ENCODE peak calls at places on chromosomes 13 and 19, in six cellular contexts. E is transverse colon, B is cardiac muscle cell, X is left ventricle myocardium inferior, P is colonic mucosa, J is tibial nerve. Q is an unnamed sample.

GRCh38 chr19:54480048-54480447 is 7.0 kb upstream of the CDC42EP5 start:
- DNase-seq in J (no peak), P (no peak), X (no peak), E (no peak), B (no peak), Q (no peak)

GRCh38 chr13:110973007-110973700 is 58.3 kb upstream of the ANKRD10 start:
- DNase-seq in X (no peak), E (no peak), B (no peak), J (no peak), P (no peak), Q (no peak)

GRCh38 chr19:45115809-45116615 is 23.0 kb downstream of the PPP1R37 start:
- DNase-seq in B (no peak), X (no peak), J (no peak), P (no peak), E (no peak), Q (no peak)

GRCh38 chr19:17751103-17751911 is at the start of gene FCHO1:
- DNase-seq in P (peak; percentile 58), J (no peak), E (peak; percentile 80), B (no peak), X (peak; percentile 33), Q (no peak)

GRCh38 chr13:50365683-50366391 is 350.6 kb downstream of the KCNRG start:
- DNase-seq in J (no peak), P (no peak), X (no peak), E (peak; percentile 23), B (no peak), Q (no peak)

GRCh38 chr19:52991484-52991883 is 22.2 kb upstream of the ERVV-1 start:
- DNase-seq in X (no peak), J (no peak), B (no peak), E (no peak), P (no peak), Q (no peak)

GRCh38 chr13:64930636-64931035 is 2299.5 kb downstream of the PCDH9 start:
- DNase-seq in X (no peak), P (no peak), E (no peak), J (no peak), B (no peak), Q (no peak)

GRCh38 chr13:44713793-44714469 is 137.8 kb upstream of the TSC22D1 start:
- DNase-seq in X (no peak), E (no peak), P (no peak), B (no peak), J (no peak), Q (peak; percentile 85)

GRCh38 chr19:50377051-50377441 is 789 bp downstream of the NR1H2 start:
- DNase-seq in E (peak; percentile 55), B (peak; percentile 21), X (no peak), J (no peak), P (peak; percentile 65), Q (no peak)

GRCh38 chr19:19185853-19186728 is 5.9 kb downstream of the BORCS8 start:
- DNase-seq in P (peak; percentile 57), X (no peak), B (peak; percentile 56), J (no peak), E (peak; percentile 57), Q (no peak)

GRCh38 chr19:42126565-42126964 is 5.7 kb downstream of the POU2F2 start:
- DNase-seq in X (no peak), P (no peak), J (no peak), E (no peak), B (no peak), Q (no peak)

GRCh38 chr19:11381535-11382369 is 2.4 kb downstream of the EPOR start:
- DNase-seq in J (no peak), X (peak; percentile 76), B (peak; percentile 63), P (peak; percentile 85), E (peak; percentile 78), Q (no peak)

GRCh38 chr19:3178973-3179738 is 587 bp downstream of the S1PR4 start:
- DNase-seq in E (no peak), J (no peak), B (no peak), X (no peak), P (no peak), Q (no peak)

GRCh38 chr19:4215807-4216206 is 13.5 kb upstream of the EBI3 start:
- DNase-seq in E (no peak), X (no peak), P (no peak), J (no peak), B (no peak), Q (no peak)

GRCh38 chr19:30359936-30360335 is 12.2 kb upstream of the ZNF536 start:
- DNase-seq in P (no peak), X (no peak), J (no peak), B (no peak), E (no peak), Q (no peak)

GRCh38 chr19:5231857-5232503 is 108.6 kb downstream of the PTPRS start:
- DNase-seq in J (no peak), P (no peak), E (no peak), B (no peak), X (no peak), Q (no peak)

GRCh38 chr13:34250151-34250550 is 432.2 kb downstream of the RFC3 start:
- DNase-seq in E (no peak), B (no peak), J (no peak), X (no peak), P (no peak), Q (no peak)

GRCh38 chr13:91399189-91400093 is 1.0 kb downstream of the GPC5 start:
- DNase-seq in P (no peak), B (no peak), J (no peak), E (no peak), X (no peak), Q (no peak)

GRCh38 chr13:98207411-98207810 is 30.3 kb upstream of the RNF113B start:
- DNase-seq in X (no peak), P (no peak), J (no peak), E (no peak), B (peak; percentile 79), Q (no peak)

GRCh38 chr19:31127132-31127967 is 221.9 kb downstream of the TSHZ3 start:
- DNase-seq in P (peak; percentile 28), J (no peak), B (no peak), X (no peak), E (peak; percentile 24), Q (no peak)

GRCh38 chr13:51524312-51524711 is 60.0 kb upstream of the WDFY2 start:
- DNase-seq in E (no peak), X (no peak), P (no peak), J (no peak), B (no peak), Q (no peak)

GRCh38 chr13:103431880-103432279 is 365.7 kb upstream of the SLC10A2 start:
- DNase-seq in P (no peak), X (no peak), J (no peak), E (no peak), B (no peak), Q (no peak)

GRCh38 chr13:66520511-66521390 is 709.4 kb downstream of the PCDH9 start:
- DNase-seq in B (no peak), J (no peak), X (no peak), E (no peak), P (no peak), Q (no peak)

GRCh38 chr19:39160523-39160861 is 34.9 kb downstream of the PAK4 start:
- DNase-seq in P (no peak), E (no peak), B (no peak), X (peak; percentile 39), J (peak; percentile 42), Q (no peak)

GRCh38 chr19:39163621-39164020 is 33.1 kb upstream of the NCCRP1 start:
- DNase-seq in J (no peak), E (no peak), B (no peak), P (no peak), X (no peak), Q (no peak)

GRCh38 chr19:39162441-39163043 is 34.2 kb upstream of the NCCRP1 start:
- DNase-seq in X (no peak), B (no peak), E (no peak), P (no peak), J (no peak), Q (no peak)

GRCh38 chr19:39158646-39159260 is 33.2 kb downstream of the PAK4 start:
- DNase-seq in P (no peak), X (no peak), E (no peak), B (no peak), J (no peak), Q (no peak)

DNA sequence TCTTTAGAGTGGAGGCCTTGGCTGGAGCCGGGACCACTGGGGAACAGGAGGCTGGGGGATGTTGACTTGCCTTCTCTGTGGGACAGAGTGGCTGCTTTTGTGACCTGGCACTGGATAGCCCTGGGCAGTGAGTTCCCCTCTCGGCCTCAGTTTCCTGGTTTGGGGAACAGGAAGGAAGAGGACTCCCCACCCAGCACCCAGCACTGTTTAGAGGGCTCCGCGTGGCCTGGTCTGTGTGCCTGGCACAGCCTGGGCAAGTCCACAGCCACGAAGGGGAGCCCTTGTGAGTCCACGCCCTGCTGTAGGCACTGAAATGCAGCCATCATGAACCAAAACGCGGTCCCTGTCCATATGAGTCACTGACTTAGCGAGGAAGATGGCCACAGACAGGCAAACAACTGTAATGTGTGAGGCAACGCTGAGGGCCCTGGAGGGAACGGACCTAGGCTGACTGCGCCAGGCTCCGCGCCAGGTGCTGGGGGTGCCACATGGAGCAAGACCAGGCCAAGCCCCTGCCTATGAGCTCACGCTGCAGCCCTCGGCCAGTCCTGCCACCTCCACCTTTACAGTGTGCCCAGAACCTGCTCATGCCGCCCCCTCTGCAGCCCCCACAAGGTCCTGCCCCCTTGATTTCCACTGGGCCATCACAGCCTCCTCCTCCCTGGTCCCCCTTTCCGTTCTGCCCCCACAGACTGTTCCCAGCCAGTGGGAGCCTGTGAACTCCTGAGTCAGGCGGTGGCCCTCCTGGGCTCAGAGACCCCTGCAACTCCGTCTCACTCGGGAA is 35.5 kb downstream of the PAK4 start:
- DNase-seq in P (no peak), J (no peak), X (no peak), B (no peak), E (no peak), Q (no peak)
- H3K27ac ChIP-seq in P (no peak overlapping the region), J (peak overlapping the region; percentile 73), X (no peak overlapping the region), B (no peak overlapping the region), E (peak overlapping the region; percentile 6), Q (peak overlapping the region; percentile 54)

DNA sequence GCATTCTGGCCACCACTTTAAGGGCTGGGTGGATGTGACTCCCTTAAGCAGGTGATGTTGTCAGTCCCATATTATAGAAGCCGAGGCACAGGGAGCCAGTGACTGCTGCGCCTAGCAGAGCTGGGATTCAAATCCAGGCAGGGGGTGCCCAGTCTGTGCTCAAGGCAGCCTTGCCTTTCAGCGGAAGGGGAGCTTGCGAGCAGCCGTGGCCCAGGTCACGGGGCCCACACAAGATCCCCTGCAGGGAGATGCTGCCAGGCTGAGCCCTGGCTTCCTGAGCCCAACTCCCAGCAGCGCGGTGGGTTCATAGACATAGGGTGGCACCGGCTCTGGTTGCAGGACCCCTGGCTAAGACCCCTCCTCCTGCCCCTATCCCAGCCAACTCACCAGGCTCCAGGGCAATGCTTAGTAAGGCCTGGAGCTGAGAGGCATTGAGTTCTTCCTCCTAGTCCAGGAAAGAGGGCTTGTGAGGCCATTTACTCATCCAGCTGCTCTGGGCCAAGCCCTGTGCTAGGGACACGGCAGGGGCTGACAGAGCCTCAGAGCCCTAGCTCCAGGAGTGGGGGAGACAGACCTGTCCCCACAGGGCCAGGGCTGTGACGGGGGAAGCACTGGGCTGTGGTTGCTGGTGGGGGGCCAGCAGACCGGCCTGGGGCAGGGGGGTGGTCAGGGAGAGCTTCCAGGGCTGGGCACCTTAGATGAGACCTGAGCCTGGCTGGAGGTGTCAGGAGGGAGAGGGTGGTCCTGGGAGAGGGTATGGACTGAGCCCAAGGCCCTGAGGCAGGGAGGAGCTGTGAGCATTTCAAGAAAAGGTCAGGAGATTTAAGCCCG is 9.6 kb downstream of the CAPN12 start:
- DNase-seq in X (no peak), B (no peak), P (peak; percentile 59), J (no peak), E (peak; percentile 56), Q (peak; percentile 77)
- H3K4me3 ChIP-seq in X (no peak overlapping the region), B (no peak overlapping the region), P (peak overlapping the region; percentile 20), J (no peak overlapping the region), E (peak overlapping the region; percentile 19), Q (no peak overlapping the region)

GRCh38 chr13:22175815-22176214 is 504.9 kb downstream of the FGF9 start:
- DNase-seq in P (no peak), E (no peak), B (no peak), J (no peak), X (no peak), Q (no peak)
- TF ChIP-seq CTCF in P (no peak), E (no peak), B (no peak), J (no peak), X (no peak), Q (no peak)

GRCh38 chr13:31199527-31199848 is 287 bp upstream of the B3GLCT start:
- DNase-seq in X (no peak), P (no peak), E (no peak), J (no peak), B (no peak), Q (no peak)
- H3K27ac ChIP-seq in X (peak overlapping the region; percentile 100), P (peak overlapping the region; percentile 98), E (peak overlapping the region; percentile 95), J (peak overlapping the region; percentile 98), B (no peak overlapping the region), Q (peak overlapping the region; percentile 94)